ENCODE peak calls at places on chromosomes 16 and 17, in nine cellular contexts. I, K, X, U, C, D, B, T and Y are unnamed samples.

GRCh38 chr16:47995354-47995753 is 160.4 kb downstream of the ABCC12 start:
- DNase-seq in I (no peak), K (no peak), X (no peak), U (no peak), C (no peak), D (no peak), B (no peak), T (no peak), Y (no peak)

GRCh38 chr16:67936124-67936875 is at the start of gene PSMB10:
- DNase-seq in I (no peak), K (peak), X (no peak), U (peak), C (no peak), D (no peak), B (no peak), T (peak), Y (peak)

GRCh38 chr16:31714899-31715504 is 158.6 kb upstream of the ZNF267 start:
- DNase-seq in I (no peak), K (no peak), X (no peak), U (no peak), C (no peak), D (no peak), B (no peak), T (no peak), Y (no peak)

GRCh38 chr17:804541-805435 is 22.6 kb downstream of the MRM3 start:
- DNase-seq in I (no peak), K (no peak), X (no peak), U (no peak), C (no peak), D (no peak), B (no peak), T (no peak), Y (no peak)

GRCh38 chr16:79721186-79721745 is 120.7 kb upstream of the MAF start:
- DNase-seq in I (no peak), K (no peak), X (no peak), U (no peak), C (no peak), D (no peak), B (no peak), T (no peak), Y (no peak)

GRCh38 chr17:31313982-31314787 is at the start of gene EVI2B:
- DNase-seq in I (peak), K (no peak), X (no peak), U (no peak), C (no peak), D (peak), B (peak), T (no peak), Y (no peak)

GRCh38 chr16:57159447-57159846 is 26.4 kb downstream of the PSME3IP1 start:
- DNase-seq in I (no peak), K (no peak), X (no peak), U (no peak), C (no peak), D (no peak), B (no peak), T (no peak), Y (no peak)

GRCh38 chr17:19753049-19753444 is 4.9 kb upstream of the ALDH3A1 start:
- DNase-seq in I (peak), K (peak), X (no peak), U (no peak), C (peak), D (peak), B (no peak), T (peak), Y (peak)

GRCh38 chr17:8105957-8106398 is 12.3 kb downstream of the ALOXE3 start:
- DNase-seq in I (no peak), K (peak), X (no peak), U (no peak), C (no peak), D (no peak), B (no peak), T (no peak), Y (no peak)

GRCh38 chr16:82609140-82609539 is 17.6 kb upstream of the CDH13 start:
- DNase-seq in I (no peak), K (no peak), X (no peak), U (no peak), C (no peak), D (no peak), B (no peak), T (no peak), Y (no peak)

GRCh38 chr16:15574614-15574948 is 68.4 kb downstream of the MARF1 start:
- DNase-seq in I (no peak), K (no peak), X (no peak), U (no peak), C (no peak), D (no peak), B (no peak), T (no peak), Y (no peak)

GRCh38 chr16:53530046-53530445 is 27.0 kb upstream of the AKTIP start:
- DNase-seq in I (no peak), K (no peak), X (no peak), U (no peak), C (no peak), D (no peak), B (no peak), T (no peak), Y (no peak)

GRCh38 chr17:77327566-77328463 is 187.0 kb downstream of the SEC14L1 start:
- DNase-seq in I (no peak), K (no peak), X (no peak), U (no peak), C (no peak), D (no peak), B (no peak), T (no peak), Y (no peak)

GRCh38 chr17:59300941-59301340 is 30.5 kb upstream of the YPEL2 start:
- DNase-seq in I (no peak), K (no peak), X (no peak), U (no peak), C (no peak), D (no peak), B (no peak), T (no peak), Y (no peak)

GRCh38 chr17:16374129-16374528 is 6.8 kb upstream of the UBB start:
- DNase-seq in I (no peak), K (no peak), X (no peak), U (no peak), C (no peak), D (peak), B (no peak), T (no peak), Y (no peak)

GRCh38 chr16:53852678-53853077 is 148.7 kb downstream of the FTO start:
- DNase-seq in I (no peak), K (no peak), X (no peak), U (no peak), C (no peak), D (no peak), B (no peak), T (no peak), Y (no peak)

GRCh38 chr17:72605543-72605942 is 484.7 kb downstream of the SOX9 start:
- DNase-seq in I (no peak), K (no peak), X (no peak), U (no peak), C (no peak), D (no peak), B (no peak), T (no peak), Y (no peak)

GRCh38 chr16:23433261-23433920 is 19.6 kb downstream of the COG7 start:
- DNase-seq in I (no peak), K (no peak), X (no peak), U (no peak), C (no peak), D (no peak), B (no peak), T (no peak), Y (no peak)

GRCh38 chr17:72706396-72706981 is 386.0 kb downstream of the SLC39A11 start:
- DNase-seq in I (no peak), K (no peak), X (no peak), U (no peak), C (no peak), D (peak), B (no peak), T (no peak), Y (no peak)

GRCh38 chr16:89118361-89119061 is 24.9 kb downstream of the ACSF3 start:
- DNase-seq in I (no peak), K (no peak), X (no peak), U (no peak), C (no peak), D (no peak), B (no peak), T (no peak), Y (no peak)

GRCh38 chr17:82915010-82915696 is 75.3 kb upstream of the ZNF750 start:
- DNase-seq in I (no peak), K (no peak), X (no peak), U (no peak), C (no peak), D (no peak), B (no peak), T (no peak), Y (no peak)

GRCh38 chr16:51154271-51155171 is 3.5 kb upstream of the SALL1 start:
- DNase-seq in I (no peak), K (no peak), X (no peak), U (no peak), C (no peak), D (no peak), B (no peak), T (no peak), Y (no peak)

GRCh38 chr17:57993471-57994365 is 5.7 kb upstream of the VEZF1 start:
- DNase-seq in I (peak), K (peak), X (no peak), U (no peak), C (no peak), D (no peak), B (no peak), T (no peak), Y (no peak)

GRCh38 chr16:89078172-89078571 is 15.5 kb upstream of the ACSF3 start:
- DNase-seq in I (no peak), K (no peak), X (no peak), U (no peak), C (no peak), D (no peak), B (no peak), T (no peak), Y (no peak)

GRCh38 chr16:67966549-67967182 is 1.8 kb downstream of the SLC12A4 start:
- DNase-seq in I (peak), K (peak), X (no peak), U (no peak), C (peak), D (peak), B (no peak), T (no peak), Y (peak)

GRCh38 chr16:9097266-9098219 is 6.1 kb downstream of the HAPSTR1 start:
- DNase-seq in I (no peak), K (no peak), X (no peak), U (no peak), C (no peak), D (no peak), B (no peak), T (no peak), Y (no peak)

GRCh38 chr16:21267298-21267697 is 10.8 kb downstream of the CRYM start:
- DNase-seq in I (no peak), K (no peak), X (no peak), U (no peak), C (no peak), D (no peak), B (no peak), T (no peak), Y (no peak)

GRCh38 chr17:15260376-15261062 is 4.6 kb downstream of the PMP22 start:
- DNase-seq in I (peak), K (peak), X (no peak), U (no peak), C (peak), D (peak), B (no peak), T (peak), Y (peak)

GRCh38 chr17:83053021-83053778 is 26.2 kb upstream of the METRNL start:
- DNase-seq in I (no peak), K (no peak), X (no peak), U (no peak), C (no peak), D (no peak), B (no peak), T (no peak), Y (no peak)

GRCh38 chr17:70414275-70414674 is 244.9 kb downstream of the KCNJ2 start:
- DNase-seq in I (no peak), K (no peak), X (no peak), U (no peak), C (no peak), D (no peak), B (no peak), T (no peak), Y (no peak)

GRCh38 chr17:64160378-64160777 is 30.4 kb upstream of the ERN1 start:
- DNase-seq in I (no peak), K (no peak), X (no peak), U (no peak), C (no peak), D (no peak), B (no peak), T (no peak), Y (no peak)

GRCh38 chr17:67427410-67427809 is 50.3 kb downstream of the PITPNC1 start:
- DNase-seq in I (no peak), K (no peak), X (no peak), U (no peak), C (no peak), D (no peak), B (no peak), T (no peak), Y (peak)

GRCh38 chr16:66741131-66741900 is 10.1 kb downstream of the DYNC1LI2 start:
- DNase-seq in I (no peak), K (peak), X (no peak), U (no peak), C (no peak), D (peak), B (no peak), T (peak), Y (peak)

GRCh38 chr17:80569936-80570335 is 25.3 kb downstream of the RPTOR start:
- DNase-seq in I (no peak), K (no peak), X (no peak), U (no peak), C (no peak), D (no peak), B (no peak), T (no peak), Y (peak)